ENCODE peak calls at places on chromosomes 5 and 9, in five cellular contexts. One of them, this sample, is unnamed.

GRCh38 chr9:38358390-38359296 is 33.9 kb upstream of the ALDH1B1 start:
- DNase-seq in LHCN-M2: peak
- DNase-seq in lower leg skin: no peak
- DNase-seq in activated naive CD4-positive, alpha-beta T cell treated with Interleukin-2 at 50 U/mL for 16 hours: no peak
- DNase-seq in NCI-H446: no peak
- DNase-seq in this sample: no peak

GRCh38 chr9:1009101-1009707 is 32.7 kb downstream of the DMRT3 start:
- DNase-seq in LHCN-M2: peak
- DNase-seq in lower leg skin: peak
- DNase-seq in activated naive CD4-positive, alpha-beta T cell treated with Interleukin-2 at 50 U/mL for 16 hours: peak
- DNase-seq in NCI-H446: peak
- DNase-seq in this sample: peak

GRCh38 chr5:138370537-138370936 is 18.1 kb downstream of the KDM3B start:
- DNase-seq in LHCN-M2: no peak
- DNase-seq in lower leg skin: no peak
- DNase-seq in activated naive CD4-positive, alpha-beta T cell treated with Interleukin-2 at 50 U/mL for 16 hours: no peak
- DNase-seq in NCI-H446: no peak
- DNase-seq in this sample: no peak

GRCh38 chr9:127828262-127829031 is 25.8 kb downstream of the FPGS start:
- DNase-seq in LHCN-M2: peak
- DNase-seq in lower leg skin: peak
- DNase-seq in activated naive CD4-positive, alpha-beta T cell treated with Interleukin-2 at 50 U/mL for 16 hours: no peak
- DNase-seq in NCI-H446: no peak
- DNase-seq in this sample: no peak

GRCh38 chr9:91424403-91425176 is 958 bp upstream of the NFIL3 start:
- DNase-seq in LHCN-M2: peak
- DNase-seq in lower leg skin: peak
- DNase-seq in activated naive CD4-positive, alpha-beta T cell treated with Interleukin-2 at 50 U/mL for 16 hours: peak
- DNase-seq in NCI-H446: no peak
- DNase-seq in this sample: no peak

GRCh38 chr9:93575706-93576295 is 583 bp upstream of the PHF2 start:
- DNase-seq in LHCN-M2: no peak
- DNase-seq in lower leg skin: peak
- DNase-seq in activated naive CD4-positive, alpha-beta T cell treated with Interleukin-2 at 50 U/mL for 16 hours: peak
- DNase-seq in NCI-H446: no peak
- DNase-seq in this sample: no peak

GRCh38 chr5:172983542-172984243 is at the start of gene ATP6V0E1:
- DNase-seq in LHCN-M2: peak
- DNase-seq in lower leg skin: peak
- DNase-seq in activated naive CD4-positive, alpha-beta T cell treated with Interleukin-2 at 50 U/mL for 16 hours: peak
- DNase-seq in NCI-H446: peak
- DNase-seq in this sample: peak

GRCh38 chr5:153968761-153969562 is 69.7 kb downstream of the FAM114A2 start:
- DNase-seq in LHCN-M2: no peak
- DNase-seq in lower leg skin: no peak
- DNase-seq in activated naive CD4-positive, alpha-beta T cell treated with Interleukin-2 at 50 U/mL for 16 hours: no peak
- DNase-seq in NCI-H446: no peak
- DNase-seq in this sample: no peak

GRCh38 chr5:18032744-18033143 is 398.5 kb downstream of the TAF11L14 start:
- DNase-seq in LHCN-M2: no peak
- DNase-seq in lower leg skin: no peak
- DNase-seq in activated naive CD4-positive, alpha-beta T cell treated with Interleukin-2 at 50 U/mL for 16 hours: no peak
- DNase-seq in NCI-H446: no peak
- DNase-seq in this sample: no peak

GRCh38 chr5:123845356-123846100 is 333.6 kb downstream of the CSNK1G3 start:
- DNase-seq in LHCN-M2: no peak
- DNase-seq in lower leg skin: no peak
- DNase-seq in activated naive CD4-positive, alpha-beta T cell treated with Interleukin-2 at 50 U/mL for 16 hours: no peak
- DNase-seq in NCI-H446: no peak
- DNase-seq in this sample: no peak

GRCh38 chr9:127300886-127301447 is 36.4 kb downstream of the GARNL3 start:
- DNase-seq in LHCN-M2: no peak
- DNase-seq in lower leg skin: no peak
- DNase-seq in activated naive CD4-positive, alpha-beta T cell treated with Interleukin-2 at 50 U/mL for 16 hours: no peak
- DNase-seq in NCI-H446: no peak
- DNase-seq in this sample: no peak

GRCh38 chr5:28495876-28496275 is 1457.5 kb upstream of the CDH9 start:
- DNase-seq in LHCN-M2: no peak
- DNase-seq in lower leg skin: no peak
- DNase-seq in activated naive CD4-positive, alpha-beta T cell treated with Interleukin-2 at 50 U/mL for 16 hours: no peak
- DNase-seq in NCI-H446: no peak
- DNase-seq in this sample: no peak

GRCh38 chr9:126471084-126471611 is 142.6 kb upstream of the LMX1B start:
- DNase-seq in LHCN-M2: peak
- DNase-seq in lower leg skin: peak
- DNase-seq in activated naive CD4-positive, alpha-beta T cell treated with Interleukin-2 at 50 U/mL for 16 hours: peak
- DNase-seq in NCI-H446: no peak
- DNase-seq in this sample: no peak

GRCh38 chr9:16868706-16869105 is 1.8 kb downstream of the BNC2 start:
- DNase-seq in LHCN-M2: peak
- DNase-seq in lower leg skin: no peak
- DNase-seq in activated naive CD4-positive, alpha-beta T cell treated with Interleukin-2 at 50 U/mL for 16 hours: no peak
- DNase-seq in NCI-H446: no peak
- DNase-seq in this sample: no peak

GRCh38 chr5:93755716-93756115 is 14.3 kb upstream of the POU5F2 start:
- DNase-seq in LHCN-M2: no peak
- DNase-seq in lower leg skin: no peak
- DNase-seq in activated naive CD4-positive, alpha-beta T cell treated with Interleukin-2 at 50 U/mL for 16 hours: no peak
- DNase-seq in NCI-H446: no peak
- DNase-seq in this sample: no peak

GRCh38 chr9:132768932-132769894 is 98.9 kb downstream of the GTF3C4 start:
- DNase-seq in LHCN-M2: peak
- DNase-seq in lower leg skin: no peak
- DNase-seq in activated naive CD4-positive, alpha-beta T cell treated with Interleukin-2 at 50 U/mL for 16 hours: peak
- DNase-seq in NCI-H446: no peak
- DNase-seq in this sample: peak

GRCh38 chr5:74250304-74251102 is 390.0 kb downstream of the ENC1 start:
- DNase-seq in LHCN-M2: no peak
- DNase-seq in lower leg skin: no peak
- DNase-seq in activated naive CD4-positive, alpha-beta T cell treated with Interleukin-2 at 50 U/mL for 16 hours: no peak
- DNase-seq in NCI-H446: no peak
- DNase-seq in this sample: no peak

GRCh38 chr9:19028835-19029451 is 4.1 kb downstream of the SAXO1 start:
- DNase-seq in LHCN-M2: peak
- DNase-seq in lower leg skin: peak
- DNase-seq in activated naive CD4-positive, alpha-beta T cell treated with Interleukin-2 at 50 U/mL for 16 hours: no peak
- DNase-seq in NCI-H446: peak
- DNase-seq in this sample: peak

GRCh38 chr9:111851536-111851935 is 45.1 kb upstream of the UGCG start:
- DNase-seq in LHCN-M2: peak
- DNase-seq in lower leg skin: no peak
- DNase-seq in activated naive CD4-positive, alpha-beta T cell treated with Interleukin-2 at 50 U/mL for 16 hours: no peak
- DNase-seq in NCI-H446: no peak
- DNase-seq in this sample: no peak

GRCh38 chr5:103510851-103511553 is 51.6 kb downstream of the NUDT12 start:
- DNase-seq in LHCN-M2: no peak
- DNase-seq in lower leg skin: no peak
- DNase-seq in activated naive CD4-positive, alpha-beta T cell treated with Interleukin-2 at 50 U/mL for 16 hours: no peak
- DNase-seq in NCI-H446: no peak
- DNase-seq in this sample: no peak

GRCh38 chr9:126150411-126151030 is 176.1 kb upstream of the MVB12B start:
- DNase-seq in LHCN-M2: no peak
- DNase-seq in lower leg skin: peak
- DNase-seq in activated naive CD4-positive, alpha-beta T cell treated with Interleukin-2 at 50 U/mL for 16 hours: no peak
- DNase-seq in NCI-H446: no peak
- DNase-seq in this sample: no peak

GRCh38 chr5:134026521-134027202 is 21.9 kb upstream of the VDAC1 start:
- DNase-seq in LHCN-M2: peak
- DNase-seq in lower leg skin: no peak
- DNase-seq in activated naive CD4-positive, alpha-beta T cell treated with Interleukin-2 at 50 U/mL for 16 hours: peak
- DNase-seq in NCI-H446: peak
- DNase-seq in this sample: peak

GRCh38 chr9:132341177-132341840 is 13.5 kb downstream of the SETX start:
- DNase-seq in LHCN-M2: no peak
- DNase-seq in lower leg skin: no peak
- DNase-seq in activated naive CD4-positive, alpha-beta T cell treated with Interleukin-2 at 50 U/mL for 16 hours: no peak
- DNase-seq in NCI-H446: no peak
- DNase-seq in this sample: no peak

GRCh38 chr9:73074176-73074708 is 77.4 kb upstream of the ANXA1 start:
- DNase-seq in LHCN-M2: peak
- DNase-seq in lower leg skin: no peak
- DNase-seq in activated naive CD4-positive, alpha-beta T cell treated with Interleukin-2 at 50 U/mL for 16 hours: no peak
- DNase-seq in NCI-H446: no peak
- DNase-seq in this sample: no peak

GRCh38 chr5:179255527-179256228 is 89.6 kb downstream of the ADAMTS2 start:
- DNase-seq in LHCN-M2: no peak
- DNase-seq in lower leg skin: no peak
- DNase-seq in activated naive CD4-positive, alpha-beta T cell treated with Interleukin-2 at 50 U/mL for 16 hours: no peak
- DNase-seq in NCI-H446: no peak
- DNase-seq in this sample: no peak

GRCh38 chr9:110620726-110621125 is 41.2 kb upstream of the SVEP1 start:
- DNase-seq in LHCN-M2: no peak
- DNase-seq in lower leg skin: no peak
- DNase-seq in activated naive CD4-positive, alpha-beta T cell treated with Interleukin-2 at 50 U/mL for 16 hours: no peak
- DNase-seq in NCI-H446: no peak
- DNase-seq in this sample: no peak

GRCh38 chr5:53298841-53299240 is 181.6 kb upstream of the FST start:
- DNase-seq in LHCN-M2: peak
- DNase-seq in lower leg skin: no peak
- DNase-seq in activated naive CD4-positive, alpha-beta T cell treated with Interleukin-2 at 50 U/mL for 16 hours: no peak
- DNase-seq in NCI-H446: no peak
- DNase-seq in this sample: no peak

GRCh38 chr9:27426717-27427645 is 97.1 kb upstream of the IFNK start:
- DNase-seq in LHCN-M2: peak
- DNase-seq in lower leg skin: no peak
- DNase-seq in activated naive CD4-positive, alpha-beta T cell treated with Interleukin-2 at 50 U/mL for 16 hours: no peak
- DNase-seq in NCI-H446: no peak
- DNase-seq in this sample: no peak

GRCh38 chr5:20166496-20166895 is 178.5 kb upstream of the CDH18 start:
- DNase-seq in LHCN-M2: peak
- DNase-seq in lower leg skin: no peak
- DNase-seq in activated naive CD4-positive, alpha-beta T cell treated with Interleukin-2 at 50 U/mL for 16 hours: no peak
- DNase-seq in NCI-H446: peak
- DNase-seq in this sample: no peak

GRCh38 chr9:76691761-76692313 is 72.4 kb upstream of the PCA3 start:
- DNase-seq in LHCN-M2: peak
- DNase-seq in lower leg skin: no peak
- DNase-seq in activated naive CD4-positive, alpha-beta T cell treated with Interleukin-2 at 50 U/mL for 16 hours: no peak
- DNase-seq in NCI-H446: no peak
- DNase-seq in this sample: peak

GRCh38 chr9:129391215-129391614 is 213.2 kb upstream of the IER5L start:
- DNase-seq in LHCN-M2: no peak
- DNase-seq in lower leg skin: no peak
- DNase-seq in activated naive CD4-positive, alpha-beta T cell treated with Interleukin-2 at 50 U/mL for 16 hours: no peak
- DNase-seq in NCI-H446: no peak
- DNase-seq in this sample: no peak

GRCh38 chr9:90783552-90783951 is 18.1 kb upstream of the SYK start:
- DNase-seq in LHCN-M2: no peak
- DNase-seq in lower leg skin: no peak
- DNase-seq in activated naive CD4-positive, alpha-beta T cell treated with Interleukin-2 at 50 U/mL for 16 hours: no peak
- DNase-seq in NCI-H446: no peak
- DNase-seq in this sample: no peak

GRCh38 chr5:135221187-135221473 is 177.9 kb downstream of the MACROH2A1 start:
- DNase-seq in LHCN-M2: no peak
- DNase-seq in lower leg skin: peak
- DNase-seq in activated naive CD4-positive, alpha-beta T cell treated with Interleukin-2 at 50 U/mL for 16 hours: no peak
- DNase-seq in NCI-H446: no peak
- DNase-seq in this sample: no peak

This sample was measured in NCI-H2081 treated with DMSO at 0.1 percent for 48 hours.